ENCODE peak calls at places on chromosomes 1 and 21, in five cellular contexts. N, F, A, E and H are unnamed samples.

GRCh38 chr1:244651956-244652698 is 799 bp upstream of the DESI2 start:
- DNase-seq in A (no peak), F (no peak), E (no peak), N (peak; percentile 25), H (no peak)

GRCh38 chr1:24558902-24559791 is 3.3 kb downstream of the NCMAP start:
- DNase-seq in E (peak; percentile 84), F (peak; percentile 57), N (peak; percentile 45), A (peak; percentile 74), H (peak; percentile 29)

GRCh38 chr1:149917590-149918144 is at the start of gene SV2A:
- DNase-seq in A (peak; percentile 38), F (no peak), N (peak; percentile 65), E (no peak), H (peak; percentile 25)

GRCh38 chr1:182169203-182169602 is 107.7 kb upstream of the ZNF648 start:
- DNase-seq in E (peak; percentile 77), A (no peak), N (no peak), F (no peak), H (no peak)

GRCh38 chr21:44332383-44332782 is 6.8 kb downstream of the CFAP410 start:
- DNase-seq in F (no peak), E (no peak), N (no peak), A (no peak), H (no peak)

GRCh38 chr1:184545601-184546000 is 158.8 kb downstream of the C1orf21 start:
- DNase-seq in E (no peak), A (peak; percentile 40), F (no peak), N (peak; percentile 44), H (peak; percentile 97)

GRCh38 chr1:36132029-36132428 is 7.0 kb upstream of the COL8A2 start:
- DNase-seq in E (no peak), F (no peak), N (no peak), A (no peak), H (no peak)

GRCh38 chr1:11337536-11338350 is 64.7 kb downstream of the UBIAD1 start:
- DNase-seq in F (peak; percentile 27), A (no peak), N (peak; percentile 38), E (peak; percentile 55), H (peak; percentile 42)

GRCh38 chr1:211324992-211325775 is 1.4 kb upstream of the TRAF5 start:
- DNase-seq in F (no peak), E (no peak), A (no peak), N (no peak), H (no peak)

GRCh38 chr1:61914823-61915482 is 172.7 kb downstream of the PATJ start:
- DNase-seq in F (no peak), E (no peak), A (no peak), N (no peak), H (no peak)

GRCh38 chr1:167503626-167504458 is 14.5 kb downstream of the CD247 start:
- DNase-seq in F (no peak), N (no peak), E (no peak), A (no peak), H (no peak)

GRCh38 chr1:204829133-204829532 is 41.5 kb upstream of the NFASC start:
- DNase-seq in F (no peak), A (peak; percentile 26), E (no peak), N (no peak), H (no peak)

GRCh38 chr1:89382479-89382878 is 18.6 kb downstream of the GBP6 start:
- DNase-seq in F (no peak), N (no peak), A (no peak), E (no peak), H (no peak)

GRCh38 chr1:40610156-40610555 is 55.3 kb downstream of the RIMS3 start:
- DNase-seq in E (no peak), A (no peak), N (no peak), F (no peak), H (no peak)

GRCh38 chr21:18354947-18355346 is 48.6 kb downstream of the TMPRSS15 start:
- DNase-seq in F (no peak), N (no peak), E (no peak), A (no peak), H (no peak)

GRCh38 chr1:76330993-76331603 is 256.6 kb downstream of the ST6GALNAC3 start:
- DNase-seq in F (peak; percentile 20), E (no peak), A (no peak), N (peak; percentile 84), H (peak; percentile 75)

GRCh38 chr21:29386803-29387202 is 88.1 kb downstream of the BACH1 start:
- DNase-seq in N (no peak), F (no peak), A (no peak), E (no peak), H (peak; percentile 52)

GRCh38 chr1:35398739-35399138 is 130.2 kb downstream of the ZMYM4 start:
- DNase-seq in E (no peak), F (no peak), N (no peak), A (no peak), H (peak; percentile 25)

GRCh38 chr1:89834078-89834704 is 13.4 kb downstream of the LRRC8D start:
- DNase-seq in E (no peak), A (no peak), N (no peak), F (no peak), H (no peak)

GRCh38 chr21:41932576-41933258 is 21.1 kb downstream of the C2CD2 start:
- DNase-seq in E (peak; percentile 54), A (no peak), F (no peak), N (no peak), H (peak; percentile 53)

GRCh38 chr1:226491093-226491850 is 57.3 kb upstream of the STUM start:
- DNase-seq in N (no peak), F (no peak), A (no peak), E (no peak), H (no peak)

GRCh38 chr1:162151900-162152829 is 82.7 kb downstream of the NOS1AP start:
- DNase-seq in A (peak; percentile 49), F (peak; percentile 29), E (no peak), N (peak; percentile 87), H (no peak)
- TF ChIP-seq CTCF in A (no peak), F (no peak), E (no peak), N (no peak), H (no peak)

GRCh38 chr21:46100020-46100419 is 2.1 kb downstream of the COL6A2 start:
- DNase-seq in A (peak; percentile 12), E (no peak), N (no peak), F (no peak), H (no peak)

GRCh38 chr21:46099476-46099875 is 1.6 kb downstream of the COL6A2 start:
- DNase-seq in N (peak; percentile 47), A (peak; percentile 16), E (peak; percentile 42), F (peak; percentile 10), H (no peak)

GRCh38 chr21:46098303-46099141 is 610 bp downstream of the COL6A2 start:
- DNase-seq in E (peak; percentile 43), N (peak; percentile 42), A (peak; percentile 17), F (peak; percentile 13), H (no peak)

GRCh38 chr21:46097826-46098286 is at the start of gene COL6A2:
- DNase-seq in A (peak; percentile 59), E (peak; percentile 55), F (peak; percentile 28), N (peak; percentile 76), H (no peak)

DNA sequence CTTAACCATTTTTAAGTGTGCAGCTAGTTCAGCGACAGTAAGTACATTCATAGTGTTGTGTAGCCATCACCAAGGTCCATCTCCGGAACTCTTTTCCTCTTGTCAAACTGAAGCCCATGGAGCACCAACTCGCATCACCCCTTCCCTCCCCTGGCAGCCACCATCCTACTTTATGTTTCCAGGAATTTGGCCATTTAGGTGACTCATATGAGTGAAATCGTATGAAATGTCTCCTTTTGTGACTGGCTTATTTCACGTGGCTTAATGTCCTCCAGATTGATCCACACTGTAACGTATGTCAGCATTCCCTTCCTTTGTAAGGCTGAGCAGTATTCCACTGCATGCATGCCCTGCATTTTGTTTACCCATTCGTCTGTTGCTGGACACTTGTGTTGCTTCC is 2.5 kb downstream of the COL6A2 start:
- DNase-seq in N (peak; percentile 55), E (no peak), A (peak; percentile 16), F (no peak), H (no peak)
- H3K4me3 ChIP-seq in N (peak overlapping the region; percentile 75), E (no peak overlapping the region), A (peak overlapping the region; percentile 96), F (no peak overlapping the region), H (no peak overlapping the region)

DNA sequence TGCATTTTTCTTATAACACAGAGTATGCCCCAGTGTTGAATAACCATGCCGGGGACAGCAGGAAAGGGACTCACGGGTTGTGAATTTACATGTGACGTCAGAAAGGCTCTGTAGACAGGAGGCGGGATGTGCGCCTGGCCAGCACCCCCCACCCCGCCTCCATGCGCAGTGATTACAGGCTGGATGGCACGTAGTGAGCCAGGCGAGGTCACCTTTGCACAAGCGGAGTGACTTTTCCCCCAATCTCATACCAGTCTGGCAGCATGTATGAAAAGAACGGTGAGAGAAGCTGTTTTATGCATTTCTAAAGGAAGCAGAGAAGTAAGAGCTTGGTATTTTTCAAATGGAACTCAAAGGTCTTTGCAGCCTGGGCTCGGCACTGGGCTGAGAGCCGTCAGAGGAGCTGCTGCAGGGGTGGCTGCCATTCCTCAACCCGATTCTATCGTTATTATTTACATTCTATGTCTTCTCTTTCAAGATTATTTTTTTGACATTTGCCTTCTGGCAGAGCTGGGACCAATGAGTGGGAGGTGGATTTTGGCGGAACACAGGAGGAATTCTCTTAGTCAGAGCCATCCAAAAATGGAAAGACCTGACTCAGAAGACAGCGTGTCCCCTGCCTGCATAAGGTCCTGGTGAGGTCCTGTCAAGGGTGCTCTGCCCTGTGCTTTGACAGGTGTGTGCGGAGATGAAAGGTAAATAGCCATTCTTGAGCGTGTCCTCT is 115.6 kb upstream of the SLC45A1 start:
- DNase-seq in A (peak; percentile 84), N (peak; percentile 96), E (peak; percentile 64), F (peak; percentile 65), H (peak; percentile 88)
- TF ChIP-seq CTCF in A (no peak), N (no peak), E (no peak), F (no peak), H (no peak)

GRCh38 chr1:20597650-20598049 is 8.8 kb downstream of the CDA start:
- DNase-seq in F (no peak), E (no peak), N (no peak), A (no peak), H (no peak)

GRCh38 chr1:20594746-20595145 is 5.8 kb downstream of the CDA start:
- DNase-seq in A (no peak), F (no peak), E (no peak), N (no peak), H (no peak)

GRCh38 chr1:20593766-20594165 is 4.9 kb downstream of the CDA start:
- DNase-seq in A (no peak), E (no peak), F (no peak), N (no peak), H (no peak)

GRCh38 chr1:20600156-20600555 is 11.3 kb downstream of the CDA start:
- DNase-seq in A (no peak), N (no peak), E (no peak), F (no peak), H (peak; percentile 62)

DNA sequence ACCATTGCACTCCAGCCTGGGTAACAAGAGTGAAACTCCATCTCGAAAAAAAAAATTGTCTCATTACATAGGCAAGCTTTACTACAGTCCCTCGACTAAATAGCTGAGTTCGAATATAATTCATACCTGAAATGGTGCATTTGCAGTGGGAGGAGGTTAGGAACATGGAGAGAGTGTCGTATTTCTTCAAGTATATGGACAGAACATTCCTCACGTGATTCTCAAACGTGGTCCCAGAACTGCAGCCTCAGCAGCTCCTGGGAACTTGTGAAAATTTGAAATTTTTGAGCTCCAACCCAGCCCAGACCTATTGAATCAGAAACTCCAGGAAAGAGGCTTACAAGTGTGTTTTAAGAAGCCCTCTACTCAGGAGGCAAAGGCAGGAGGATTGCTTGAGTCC is 7.2 kb downstream of the CDA start:
- DNase-seq in A (no peak), F (no peak), E (no peak), N (no peak), H (no peak)
- H3K4me3 ChIP-seq in A (no peak overlapping the region), F (no peak overlapping the region), E (no peak overlapping the region), N (no peak overlapping the region), H (no peak overlapping the region)